ENCODE peak calls at places on chromosomes 16 and 17, in seven cellular contexts. One of them, this sample, is unnamed.

GRCh38 chr17:45749831-45750335 is 34.2 kb upstream of the CRHR1 start:
- DNase-seq in AG04450: no peak
- DNase-seq in OCI-LY7: no peak
- DNase-seq in transverse colon: no peak
- DNase-seq in Daoy: no peak
- DNase-seq in neural crest cell: no peak
- DNase-seq in HEK293T: no peak
- DNase-seq in this sample: no peak

GRCh38 chr17:48215583-48216139 is 108.1 kb downstream of the SNX11 start:
- DNase-seq in neural crest cell: peak; percentile 18
- DNase-seq in OCI-LY7: no peak
- DNase-seq in AG04450: no peak
- DNase-seq in HEK293T: peak; percentile 75
- DNase-seq in Daoy: peak; percentile 39
- DNase-seq in transverse colon: peak; percentile 11
- DNase-seq in this sample: peak; percentile 42

GRCh38 chr17:63954402-63955063 is 18.2 kb downstream of the SCN4A start:
- DNase-seq in transverse colon: peak; percentile 34
- DNase-seq in AG04450: no peak
- DNase-seq in HEK293T: no peak
- DNase-seq in Daoy: no peak
- DNase-seq in neural crest cell: no peak
- DNase-seq in OCI-LY7: peak; percentile 91
- DNase-seq in this sample: peak; percentile 37

GRCh38 chr17:49703557-49704277 is 4.0 kb downstream of the SLC35B1 start:
- DNase-seq in OCI-LY7: peak; percentile 59
- DNase-seq in HEK293T: peak; percentile 48
- DNase-seq in neural crest cell: peak; percentile 12
- DNase-seq in transverse colon: peak; percentile 16
- DNase-seq in AG04450: no peak
- DNase-seq in Daoy: peak; percentile 9
- DNase-seq in this sample: no peak

GRCh38 chr17:46950997-46951621 is 27.9 kb downstream of the RPRML start:
- DNase-seq in transverse colon: no peak
- DNase-seq in OCI-LY7: no peak
- DNase-seq in AG04450: no peak
- DNase-seq in HEK293T: no peak
- DNase-seq in Daoy: no peak
- DNase-seq in neural crest cell: no peak
- DNase-seq in this sample: peak; percentile 66

GRCh38 chr17:65595071-65595655 is 33.7 kb upstream of the AXIN2 start:
- DNase-seq in HEK293T: no peak
- DNase-seq in transverse colon: no peak
- DNase-seq in AG04450: no peak
- DNase-seq in OCI-LY7: no peak
- DNase-seq in Daoy: no peak
- DNase-seq in neural crest cell: no peak
- DNase-seq in this sample: no peak

GRCh38 chr16:66538910-66539309 is 11.0 kb downstream of the TK2 start:
- DNase-seq in Daoy: no peak
- DNase-seq in neural crest cell: no peak
- DNase-seq in OCI-LY7: no peak
- DNase-seq in HEK293T: no peak
- DNase-seq in transverse colon: no peak
- DNase-seq in AG04450: no peak
- DNase-seq in this sample: no peak

GRCh38 chr16:12532871-12533610 is 270.6 kb downstream of the CPPED1 start:
- DNase-seq in HEK293T: no peak
- DNase-seq in neural crest cell: no peak
- DNase-seq in transverse colon: no peak
- DNase-seq in OCI-LY7: no peak
- DNase-seq in Daoy: no peak
- DNase-seq in AG04450: no peak
- DNase-seq in this sample: no peak

GRCh38 chr17:15468142-15468541 is 721 bp upstream of the CDRT4 start:
- DNase-seq in AG04450: no peak
- DNase-seq in Daoy: no peak
- DNase-seq in HEK293T: no peak
- DNase-seq in neural crest cell: no peak
- DNase-seq in OCI-LY7: no peak
- DNase-seq in transverse colon: peak; percentile 39
- DNase-seq in this sample: no peak

GRCh38 chr16:80085606-80086005 is 455.2 kb upstream of the DYNLRB2 start:
- DNase-seq in neural crest cell: no peak
- DNase-seq in OCI-LY7: no peak
- DNase-seq in AG04450: no peak
- DNase-seq in Daoy: peak; percentile 5
- DNase-seq in transverse colon: no peak
- DNase-seq in HEK293T: no peak
- DNase-seq in this sample: no peak

GRCh38 chr17:36686123-36686669 is 84.8 kb downstream of the MRM1 start:
- DNase-seq in transverse colon: no peak
- DNase-seq in neural crest cell: no peak
- DNase-seq in HEK293T: no peak
- DNase-seq in Daoy: peak; percentile 24
- DNase-seq in AG04450: no peak
- DNase-seq in OCI-LY7: no peak
- DNase-seq in this sample: no peak

GRCh38 chr17:31321481-31321880 is at the start of gene EVI2A:
- DNase-seq in Daoy: peak; percentile 84
- DNase-seq in AG04450: no peak
- DNase-seq in neural crest cell: no peak
- DNase-seq in transverse colon: peak; percentile 42
- DNase-seq in HEK293T: no peak
- DNase-seq in OCI-LY7: peak; percentile 89
- DNase-seq in this sample: no peak

GRCh38 chr17:61380836-61381525 is 18.7 kb upstream of the TBX2 start:
- DNase-seq in neural crest cell: no peak
- DNase-seq in Daoy: no peak
- DNase-seq in OCI-LY7: no peak
- DNase-seq in HEK293T: no peak
- DNase-seq in AG04450: no peak
- DNase-seq in transverse colon: no peak
- DNase-seq in this sample: no peak

GRCh38 chr16:79593074-79593531 is 7.4 kb downstream of the MAF start:
- DNase-seq in OCI-LY7: no peak
- DNase-seq in Daoy: no peak
- DNase-seq in HEK293T: no peak
- DNase-seq in transverse colon: no peak
- DNase-seq in AG04450: no peak
- DNase-seq in neural crest cell: no peak
- DNase-seq in this sample: no peak

GRCh38 chr17:78258323-78259229 is 27.1 kb downstream of the TMEM235 start:
- DNase-seq in OCI-LY7: peak; percentile 45
- DNase-seq in Daoy: no peak
- DNase-seq in AG04450: no peak
- DNase-seq in neural crest cell: no peak
- DNase-seq in transverse colon: no peak
- DNase-seq in HEK293T: no peak
- DNase-seq in this sample: peak; percentile 96

GRCh38 chr16:85245307-85246172 is 133.3 kb upstream of the CIBAR2 start:
- DNase-seq in HEK293T: peak; percentile 73
- DNase-seq in neural crest cell: peak; percentile 72
- DNase-seq in OCI-LY7: peak; percentile 78
- DNase-seq in AG04450: peak; percentile 50
- DNase-seq in Daoy: peak; percentile 57
- DNase-seq in transverse colon: peak; percentile 53
- DNase-seq in this sample: peak; percentile 65

GRCh38 chr16:87661561-87661960 is 59.3 kb downstream of the JPH3 start:
- DNase-seq in transverse colon: peak; percentile 18
- DNase-seq in OCI-LY7: peak; percentile 55
- DNase-seq in HEK293T: peak; percentile 42
- DNase-seq in neural crest cell: peak; percentile 59
- DNase-seq in Daoy: peak; percentile 56
- DNase-seq in AG04450: no peak
- DNase-seq in this sample: no peak

GRCh38 chr17:80969674-80970043 is 22.0 kb upstream of the CHMP6 start:
- DNase-seq in AG04450: no peak
- DNase-seq in transverse colon: no peak
- DNase-seq in HEK293T: no peak
- DNase-seq in Daoy: no peak
- DNase-seq in neural crest cell: no peak
- DNase-seq in OCI-LY7: no peak
- DNase-seq in this sample: no peak

GRCh38 chr16:67207116-67207856 is 8.4 kb downstream of the ELMO3 start:
- DNase-seq in OCI-LY7: no peak
- DNase-seq in AG04450: no peak
- DNase-seq in neural crest cell: no peak
- DNase-seq in Daoy: no peak
- DNase-seq in transverse colon: no peak
- DNase-seq in HEK293T: no peak
- DNase-seq in this sample: no peak

GRCh38 chr16:11354733-11355574 is 9.7 kb downstream of the RMI2 start:
- DNase-seq in Daoy: peak; percentile 29
- DNase-seq in neural crest cell: no peak
- DNase-seq in AG04450: peak; percentile 69
- DNase-seq in transverse colon: peak; percentile 28
- DNase-seq in OCI-LY7: peak; percentile 87
- DNase-seq in HEK293T: peak; percentile 4
- DNase-seq in this sample: no peak

GRCh38 chr17:37608369-37609169 is 649 bp downstream of the SYNRG start:
- DNase-seq in neural crest cell: peak; percentile 56
- DNase-seq in transverse colon: no peak
- DNase-seq in HEK293T: peak; percentile 23
- DNase-seq in OCI-LY7: peak; percentile 53
- DNase-seq in AG04450: no peak
- DNase-seq in Daoy: peak; percentile 25
- DNase-seq in this sample: peak; percentile 25

GRCh38 chr17:27618417-27618816 is 12.6 kb upstream of the LGALS9 start:
- DNase-seq in OCI-LY7: no peak
- DNase-seq in transverse colon: no peak
- DNase-seq in AG04450: no peak
- DNase-seq in Daoy: no peak
- DNase-seq in HEK293T: no peak
- DNase-seq in neural crest cell: no peak
- DNase-seq in this sample: no peak

GRCh38 chr17:28478940-28479615 is 5.6 kb downstream of the SLC13A2 start:
- DNase-seq in Daoy: no peak
- DNase-seq in neural crest cell: no peak
- DNase-seq in HEK293T: no peak
- DNase-seq in transverse colon: no peak
- DNase-seq in AG04450: no peak
- DNase-seq in OCI-LY7: no peak
- DNase-seq in this sample: no peak

GRCh38 chr17:19567216-19568015 is 33.8 kb downstream of the SLC47A1 start:
- DNase-seq in AG04450: no peak
- DNase-seq in transverse colon: no peak
- DNase-seq in OCI-LY7: no peak
- DNase-seq in Daoy: no peak
- DNase-seq in HEK293T: no peak
- DNase-seq in neural crest cell: no peak
- DNase-seq in this sample: no peak

GRCh38 chr17:8991514-8992285 is 26.2 kb upstream of the PIK3R5 start:
- DNase-seq in transverse colon: peak; percentile 70
- DNase-seq in OCI-LY7: peak; percentile 63
- DNase-seq in HEK293T: peak; percentile 70
- DNase-seq in neural crest cell: peak; percentile 79
- DNase-seq in AG04450: peak; percentile 20
- DNase-seq in Daoy: peak; percentile 39
- DNase-seq in this sample: no peak

GRCh38 chr17:73430848-73431247 is 119.0 kb upstream of the CDC42EP4 start:
- DNase-seq in Daoy: peak; percentile 57
- DNase-seq in neural crest cell: no peak
- DNase-seq in HEK293T: no peak
- DNase-seq in OCI-LY7: peak; percentile 58
- DNase-seq in transverse colon: no peak
- DNase-seq in AG04450: no peak
- DNase-seq in this sample: peak; percentile 76

GRCh38 chr17:31527606-31528005 is 136.1 kb downstream of the RAB11FIP4 start:
- DNase-seq in Daoy: peak; percentile 24
- DNase-seq in OCI-LY7: no peak
- DNase-seq in AG04450: no peak
- DNase-seq in neural crest cell: no peak
- DNase-seq in HEK293T: no peak
- DNase-seq in transverse colon: no peak
- DNase-seq in this sample: no peak

GRCh38 chr17:49972486-49973270 is 3.7 kb downstream of the DLX4 start:
- DNase-seq in AG04450: no peak
- DNase-seq in OCI-LY7: no peak
- DNase-seq in HEK293T: no peak
- DNase-seq in Daoy: no peak
- DNase-seq in neural crest cell: no peak
- DNase-seq in transverse colon: no peak
- DNase-seq in this sample: no peak

GRCh38 chr17:32102697-32103096 is 39.6 kb upstream of the RHOT1 start:
- DNase-seq in OCI-LY7: no peak
- DNase-seq in Daoy: peak; percentile 37
- DNase-seq in transverse colon: no peak
- DNase-seq in AG04450: no peak
- DNase-seq in neural crest cell: no peak
- DNase-seq in HEK293T: no peak
- DNase-seq in this sample: no peak

GRCh38 chr16:79269211-79269863 is 331.2 kb downstream of the MAF start:
- DNase-seq in neural crest cell: no peak
- DNase-seq in HEK293T: no peak
- DNase-seq in Daoy: no peak
- DNase-seq in OCI-LY7: peak; percentile 48
- DNase-seq in AG04450: no peak
- DNase-seq in transverse colon: no peak
- DNase-seq in this sample: no peak

This sample was measured in COR-L47.